ENCODE peak calls at places on chromosomes 4 and X, in five cellular contexts. K is Peyer's patch, S is prostate gland, I is A549, Y is HCT116. V is an unnamed sample.
A peak's percentile ranks its signal among the peaks of the same experiment; 100 is the strongest.

GRCh38 chr4:41155194-41155830 is 59.0 kb downstream of the APBB2 start:
- DNase-seq in K (no peak), S (no peak), I (no peak), Y (no peak), V (peak; percentile 42)

GRCh38 chr4:117481742-117482141 is 396.4 kb upstream of the TRAM1L1 start:
- DNase-seq in K (no peak), S (no peak), I (no peak), Y (no peak), V (no peak)

GRCh38 chr4:156575430-156576073 is 396.0 kb downstream of the PDGFC start:
- DNase-seq in K (no peak), S (no peak), I (no peak), Y (no peak), V (no peak)

GRCh38 chrX:40663880-40664630 is 16.7 kb upstream of the CXorf38 start:
- DNase-seq in K (no peak), S (no peak), I (no peak), Y (no peak), V (peak; percentile 57)

GRCh38 chr4:40377462-40378385 is 42.6 kb downstream of the CHRNA9 start:
- DNase-seq in K (peak; percentile 50), S (no peak), I (no peak), Y (no peak), V (no peak)

GRCh38 chr4:16289872-16290554 is 63.7 kb upstream of the TAPT1 start:
- DNase-seq in K (no peak), S (no peak), I (peak; percentile 9), Y (peak; percentile 7), V (no peak)

GRCh38 chr4:140302151-140302859 is 71.1 kb upstream of the SCOC start:
- DNase-seq in K (no peak), S (no peak), I (no peak), Y (no peak), V (no peak)

GRCh38 chr4:10072420-10073017 is 44.1 kb downstream of the WDR1 start:
- DNase-seq in K (peak; percentile 37), S (no peak), I (no peak), Y (no peak), V (peak; percentile 51)

GRCh38 chrX:37876716-37877115 is 29.3 kb upstream of the DYNLT3 start:
- DNase-seq in K (no peak), S (no peak), I (no peak), Y (no peak), V (no peak)

GRCh38 chr4:10180603-10180926 is 64.0 kb upstream of the WDR1 start:
- DNase-seq in K (no peak), S (no peak), I (no peak), Y (no peak), V (no peak)

GRCh38 chr4:94527556-94528233 is 76.0 kb downstream of the PDLIM5 start:
- DNase-seq in K (no peak), S (no peak), I (no peak), Y (no peak), V (no peak)

GRCh38 chr4:143207555-143207954 is 22.8 kb downstream of the USP38 start:
- DNase-seq in K (no peak), S (no peak), I (no peak), Y (no peak), V (no peak)

GRCh38 chr4:181278941-181279340 is 964.3 kb upstream of the TENM3 start:
- DNase-seq in K (no peak), S (no peak), I (no peak), Y (no peak), V (no peak)

GRCh38 chr4:52983563-52984303 is 121.6 kb downstream of the RASL11B start:
- DNase-seq in K (no peak), S (peak; percentile 42), I (peak; percentile 10), Y (peak; percentile 50), V (no peak)

GRCh38 chr4:186676531-186677158 is 47.0 kb downstream of the FAT1 start:
- DNase-seq in K (no peak), S (no peak), I (peak; percentile 15), Y (no peak), V (no peak)

GRCh38 chrX:135389717-135390116 is 32.0 kb upstream of the SMIM10L2A start:
- DNase-seq in K (no peak), S (no peak), I (peak; percentile 25), Y (peak; percentile 75), V (no peak)

GRCh38 chrX:43958529-43958928 is 14.7 kb downstream of the NDP start:
- DNase-seq in K (no peak), S (peak; percentile 48), I (peak; percentile 55), Y (peak; percentile 81), V (no peak)

GRCh38 chr4:1910643-1911042 is 39.5 kb downstream of the NSD2 start:
- DNase-seq in K (peak; percentile 60), S (peak; percentile 26), I (peak; percentile 41), Y (no peak), V (peak; percentile 56)

GRCh38 chr4:62162606-62163005 is 962.5 kb downstream of the ADGRL3 start:
- DNase-seq in K (no peak), S (no peak), I (no peak), Y (no peak), V (no peak)

GRCh38 chrX:86002076-86002896 is 45.1 kb downstream of the CHM start:
- DNase-seq in K (peak; percentile 61), S (no peak), I (no peak), Y (peak; percentile 7), V (no peak)

GRCh38 chr4:158841540-158841939 is 72.7 kb downstream of the FNIP2 start:
- DNase-seq in K (no peak), S (no peak), I (no peak), Y (no peak), V (no peak)
- TF ChIP-seq CTCF in K (no peak), S (no peak), I (no peak), Y (no peak), V (no peak)

GRCh38 chrX:119692241-119693031 is 532 bp downstream of the SEPTIN6 start:
- DNase-seq in K (peak; percentile 80), S (peak; percentile 5), I (peak; percentile 47), Y (no peak), V (peak; percentile 23)
- TF ChIP-seq POLR2A in K (no peak), S (no peak), I (no peak), Y (no peak), V (no peak)

DNA sequence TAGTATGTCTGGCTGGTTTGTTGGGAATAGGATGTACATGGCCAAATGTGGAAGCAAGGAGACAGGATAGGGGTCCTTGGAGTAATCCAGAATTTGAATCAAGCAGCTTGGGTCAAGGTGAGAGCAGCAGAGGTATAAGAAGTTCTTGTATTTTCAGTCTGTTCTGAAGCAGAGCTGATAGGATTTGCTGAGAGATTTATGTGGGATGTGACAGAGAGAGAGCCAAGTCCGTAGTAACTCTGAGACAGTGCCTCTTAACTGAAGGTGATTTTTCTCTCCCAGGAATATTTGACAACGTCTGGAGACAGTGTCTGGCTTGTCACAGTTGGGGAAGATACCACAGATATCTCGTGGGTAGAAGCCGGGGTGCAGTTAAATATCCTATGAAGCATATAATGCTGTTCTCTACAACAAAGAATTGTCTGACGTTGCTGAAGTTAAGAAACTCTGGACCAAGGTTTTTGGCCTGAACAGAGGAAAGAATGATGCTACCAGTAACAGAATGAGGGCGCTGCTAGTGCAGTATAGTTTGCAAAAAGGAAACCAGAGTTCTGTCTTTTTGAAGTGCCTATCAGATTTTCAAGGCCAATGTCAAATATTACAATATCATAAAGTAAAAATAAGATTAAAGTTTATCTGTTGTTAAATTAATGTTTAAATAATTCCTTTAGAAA is 184.0 kb downstream of the ARHGAP24 start:
- DNase-seq in K (no peak), S (no peak), I (no peak), Y (no peak), V (no peak)
- TF ChIP-seq CTCF in K (no peak), S (no peak), I (no peak), Y (no peak), V (no peak)

DNA sequence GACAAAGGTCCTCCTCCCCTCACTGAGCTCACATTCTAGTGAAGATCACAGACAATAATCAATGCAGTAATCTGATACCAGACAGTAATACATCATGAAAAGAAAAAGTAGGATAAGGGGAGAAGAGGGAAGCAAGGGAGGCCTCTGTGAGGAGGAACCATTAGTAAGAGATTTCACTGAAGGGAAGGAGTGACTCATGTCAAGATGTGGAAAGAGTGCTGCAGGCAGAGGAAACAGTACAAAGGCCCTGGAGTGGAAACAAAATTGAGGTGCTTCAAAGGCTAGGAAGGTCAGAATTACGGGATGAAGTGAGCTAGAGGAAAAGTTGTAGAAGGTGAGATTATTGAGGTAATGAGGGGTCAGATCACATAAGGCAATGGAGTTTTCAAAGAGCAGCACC is 38.1 kb downstream of the LAMTOR3 start:
- DNase-seq in K (no peak), S (no peak), I (no peak), Y (peak; percentile 4), V (no peak)
- TF ChIP-seq POLR2A in K (no peak), S (no peak), I (no peak), Y (no peak), V (no peak)

GRCh38 chr4:81757706-81758105 is 286.0 kb upstream of the RASGEF1B start:
- DNase-seq in K (no peak), S (no peak), I (no peak), Y (no peak), V (no peak)
- TF ChIP-seq CTCF in K (no peak), S (no peak), I (no peak), Y (no peak), V (no peak)

GRCh38 chr4:184265566-184266351 is 48.1 kb upstream of the ENPP6 start:
- DNase-seq in K (peak; percentile 69), S (no peak), I (peak; percentile 61), Y (peak; percentile 7), V (no peak)
- TF ChIP-seq POLR2A in K (peak; percentile 19), S (no peak), I (peak; percentile 54), Y (no peak), V (no peak)

DNA sequence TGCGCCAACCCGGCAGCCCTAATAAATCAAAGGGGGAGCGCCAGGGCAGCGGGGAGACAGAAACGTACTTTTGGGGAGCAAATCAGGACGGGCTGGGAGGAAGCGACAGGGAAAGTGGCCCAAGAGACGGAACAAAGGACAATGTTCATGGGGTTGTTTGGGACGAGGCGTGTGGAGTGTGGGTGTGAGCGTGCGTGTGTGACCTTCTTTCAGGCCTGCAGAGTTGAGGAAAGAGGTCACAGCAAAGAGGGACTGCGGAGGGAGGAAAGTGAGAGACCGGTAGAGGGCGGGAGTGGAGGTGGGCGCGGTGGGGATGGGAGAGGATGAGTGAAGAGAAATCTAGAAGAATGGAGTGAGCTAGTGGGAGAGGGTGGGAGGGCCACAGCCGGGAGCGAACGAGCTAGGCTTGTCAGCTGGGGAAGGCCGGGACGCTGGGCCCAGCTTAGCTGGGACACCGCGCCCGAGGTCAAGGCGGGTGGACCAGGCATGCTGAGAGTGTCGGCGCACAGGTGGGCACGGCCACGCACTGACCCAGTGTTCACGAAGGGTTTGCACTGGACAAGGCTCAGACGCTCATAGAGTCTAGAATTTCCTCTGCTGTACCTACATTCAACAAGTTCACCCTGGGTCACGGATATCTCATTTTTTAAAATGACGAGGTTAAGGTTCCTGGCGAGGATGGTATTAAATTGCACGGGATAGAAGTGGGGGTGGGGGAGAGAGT is 14.7 kb upstream of the PITX2 start:
- DNase-seq in K (no peak), S (no peak), I (no peak), Y (no peak), V (no peak)
- TF ChIP-seq CTCF in K (no peak), S (no peak), I (no peak), Y (no peak), V (no peak)

GRCh38 chr4:184825394-184826314 is at the start of gene ACSL1:
- DNase-seq in K (peak; percentile 91), S (peak; percentile 81), I (peak; percentile 41), Y (no peak), V (peak; percentile 83)
- TF ChIP-seq POLR2A in K (no peak), S (peak; percentile 76), I (peak; percentile 36), Y (peak; percentile 44), V (peak; percentile 91)

GRCh38 chr4:147157860-147158701 is 212.4 kb upstream of the TTC29 start:
- DNase-seq in K (no peak), S (no peak), I (peak; percentile 3), Y (no peak), V (peak; percentile 33)
- TF ChIP-seq CTCF in K (no peak), S (no peak), I (peak; percentile 7), Y (no peak), V (no peak)

V was measured in thyroid gland.